ENCODE peak calls at places on chromosomes 2 and 18, in four cellular contexts. One of them, this sample, is unnamed.

GRCh38 chr18:57561728-57562423 is 24.6 kb downstream of the FECH start:
- DNase-seq in endothelial cell: peak
- DNase-seq in adipocyte: peak
- DNase-seq in BJ: no peak
- DNase-seq in this sample: peak

GRCh38 chr18:37435150-37435872 is 130.3 kb downstream of the CELF4 start:
- DNase-seq in endothelial cell: no peak
- DNase-seq in adipocyte: no peak
- DNase-seq in BJ: no peak
- DNase-seq in this sample: no peak

GRCh38 chr2:881204-881918 is 69.3 kb upstream of the SNTG2 start:
- DNase-seq in endothelial cell: no peak
- DNase-seq in adipocyte: peak
- DNase-seq in BJ: no peak
- DNase-seq in this sample: no peak

GRCh38 chr2:196159223-196159892 is 12.0 kb downstream of the STK17B start:
- DNase-seq in endothelial cell: no peak
- DNase-seq in adipocyte: no peak
- DNase-seq in BJ: no peak
- DNase-seq in this sample: no peak

GRCh38 chr18:45854036-45854586 is 28.6 kb downstream of the SIGLEC15 start:
- DNase-seq in endothelial cell: no peak
- DNase-seq in adipocyte: no peak
- DNase-seq in BJ: no peak
- DNase-seq in this sample: no peak

GRCh38 chr18:80115035-80115434 is 6.0 kb downstream of the ADNP2 start:
- DNase-seq in endothelial cell: no peak
- DNase-seq in adipocyte: no peak
- DNase-seq in BJ: no peak
- DNase-seq in this sample: no peak

GRCh38 chr2:168087406-168087805 is 160.0 kb downstream of the STK39 start:
- DNase-seq in endothelial cell: no peak
- DNase-seq in adipocyte: no peak
- DNase-seq in BJ: no peak
- DNase-seq in this sample: no peak

GRCh38 chr18:37107748-37108522 is 279.0 kb downstream of the KIAA1328 start:
- DNase-seq in endothelial cell: no peak
- DNase-seq in adipocyte: no peak
- DNase-seq in BJ: no peak
- DNase-seq in this sample: no peak

GRCh38 chr2:73107211-73107926 is 5.4 kb downstream of the RAB11FIP5 start:
- DNase-seq in endothelial cell: no peak
- DNase-seq in adipocyte: peak
- DNase-seq in BJ: no peak
- DNase-seq in this sample: peak

GRCh38 chr2:238716585-238716984 is 131.3 kb upstream of the TWIST2 start:
- DNase-seq in endothelial cell: no peak
- DNase-seq in adipocyte: no peak
- DNase-seq in BJ: no peak
- DNase-seq in this sample: no peak

GRCh38 chr18:72342933-72343332 is 201.2 kb downstream of the CBLN2 start:
- DNase-seq in endothelial cell: no peak
- DNase-seq in adipocyte: peak
- DNase-seq in BJ: no peak
- DNase-seq in this sample: no peak

GRCh38 chr2:158686166-158686792 is 108.8 kb upstream of the DAPL1 start:
- DNase-seq in endothelial cell: no peak
- DNase-seq in adipocyte: peak
- DNase-seq in BJ: no peak
- DNase-seq in this sample: no peak

GRCh38 chr2:139469985-139470384 is 689.8 kb upstream of the NXPH2 start:
- DNase-seq in endothelial cell: no peak
- DNase-seq in adipocyte: no peak
- DNase-seq in BJ: no peak
- DNase-seq in this sample: no peak

GRCh38 chr18:65938592-65939372 is 188.0 kb downstream of the CDH7 start:
- DNase-seq in endothelial cell: peak
- DNase-seq in adipocyte: no peak
- DNase-seq in BJ: no peak
- DNase-seq in this sample: no peak

GRCh38 chr18:79748321-79749157 is 49.2 kb upstream of the KCNG2 start:
- DNase-seq in endothelial cell: no peak
- DNase-seq in adipocyte: no peak
- DNase-seq in BJ: no peak
- DNase-seq in this sample: no peak

GRCh38 chr2:201320257-201320656 is 36.9 kb downstream of the FLACC1 start:
- DNase-seq in endothelial cell: no peak
- DNase-seq in adipocyte: no peak
- DNase-seq in BJ: no peak
- DNase-seq in this sample: no peak

GRCh38 chr18:42100917-42101316 is 145.9 kb downstream of the PIK3C3 start:
- DNase-seq in endothelial cell: no peak
- DNase-seq in adipocyte: no peak
- DNase-seq in BJ: no peak
- DNase-seq in this sample: no peak

GRCh38 chr2:120949027-120949956 is 213.6 kb downstream of the GLI2 start:
- DNase-seq in endothelial cell: no peak
- DNase-seq in adipocyte: no peak
- DNase-seq in BJ: no peak
- DNase-seq in this sample: no peak

GRCh38 chr2:96800061-96800761 is 15.9 kb upstream of the CNNM3 start:
- DNase-seq in endothelial cell: no peak
- DNase-seq in adipocyte: no peak
- DNase-seq in BJ: no peak
- DNase-seq in this sample: no peak

GRCh38 chr2:43467889-43468288 is 127.9 kb downstream of the THADA start:
- DNase-seq in endothelial cell: no peak
- DNase-seq in adipocyte: peak
- DNase-seq in BJ: peak
- DNase-seq in this sample: peak

GRCh38 chr2:149715005-149715592 is 127.5 kb upstream of the MMADHC start:
- DNase-seq in endothelial cell: peak
- DNase-seq in adipocyte: peak
- DNase-seq in BJ: no peak
- DNase-seq in this sample: peak

GRCh38 chr2:10331033-10331701 is 28.5 kb downstream of the HPCAL1 start:
- DNase-seq in endothelial cell: no peak
- DNase-seq in adipocyte: no peak
- DNase-seq in BJ: no peak
- DNase-seq in this sample: no peak

GRCh38 chr2:43898134-43898957 is 59.6 kb downstream of the ABCG8 start:
- DNase-seq in endothelial cell: peak
- DNase-seq in adipocyte: no peak
- DNase-seq in BJ: no peak
- DNase-seq in this sample: no peak

GRCh38 chr2:220550995-220551702 is 923.7 kb downstream of the SLC4A3 start:
- DNase-seq in endothelial cell: no peak
- DNase-seq in adipocyte: peak
- DNase-seq in BJ: no peak
- DNase-seq in this sample: no peak